ENCODE peak calls at places on chromosomes 2 and 18, in four cellular contexts. E is GM12878, Y is K562, H is HL-60. C is an unnamed sample.

GRCh38 chr2:23698733-23699391 is 228.1 kb downstream of the ATAD2B start:
- DNase-seq in E (no peak), Y (no peak), H (no peak), C (no peak)

GRCh38 chr2:3624059-3624794 is 29.3 kb downstream of the COLEC11 start:
- DNase-seq in E (peak), Y (no peak), H (no peak), C (no peak)

GRCh38 chr2:239959059-239959971 is 65.8 kb downstream of the NDUFA10 start:
- DNase-seq in E (no peak), Y (no peak), H (no peak), C (no peak)

GRCh38 chr2:199901942-199902341 is 9.2 kb upstream of the C2orf69 start:
- DNase-seq in E (no peak), Y (no peak), H (no peak), C (no peak)

GRCh38 chr2:72932045-72932444 is 14.7 kb downstream of the EMX1 start:
- DNase-seq in E (no peak), Y (no peak), H (no peak), C (no peak)

GRCh38 chr2:38444247-38444646 is 67.2 kb upstream of the ATL2 start:
- DNase-seq in E (no peak), Y (no peak), H (no peak), C (no peak)

GRCh38 chr2:120760446-120761135 is 24.9 kb downstream of the GLI2 start:
- DNase-seq in E (no peak), Y (no peak), H (no peak), C (no peak)

GRCh38 chr18:59846814-59847490 is 52.8 kb upstream of the PMAIP1 start:
- DNase-seq in E (peak), Y (no peak), H (no peak), C (peak)

GRCh38 chr18:55250729-55251128 is 291.5 kb upstream of the CCDC68 start:
- DNase-seq in E (no peak), Y (no peak), H (no peak), C (no peak)

GRCh38 chr2:3078684-3079083 is 298.9 kb downstream of the EIPR1 start:
- DNase-seq in E (no peak), Y (no peak), H (no peak), C (no peak)

GRCh38 chr18:28766027-28766426 is 589.1 kb upstream of the CDH2 start:
- DNase-seq in E (no peak), Y (no peak), H (no peak), C (no peak)

GRCh38 chr2:101045330-101045729 is 43.2 kb downstream of the RPL31 start:
- DNase-seq in E (no peak), Y (no peak), H (no peak), C (no peak)

GRCh38 chr2:96549967-96550786 is 13.6 kb downstream of the ARID5A start:
- DNase-seq in E (no peak), Y (peak), H (no peak), C (no peak)

GRCh38 chr2:238259085-238260020 is 19.5 kb upstream of the HES6 start:
- DNase-seq in E (no peak), Y (no peak), H (no peak), C (no peak)

GRCh38 chr2:72981516-72981915 is 64.2 kb downstream of the EMX1 start:
- DNase-seq in E (no peak), Y (no peak), H (no peak), C (no peak)

GRCh38 chr2:176079285-176079830 is 4.4 kb downstream of the EVX2 start:
- DNase-seq in E (no peak), Y (no peak), H (no peak), C (no peak)

GRCh38 chr2:173044686-173045085 is 31.0 kb upstream of the MAP3K20 start:
- DNase-seq in E (no peak), Y (no peak), H (no peak), C (no peak)

GRCh38 chr2:49067971-49068370 is 86.3 kb downstream of the FSHR start:
- DNase-seq in E (no peak), Y (no peak), H (no peak), C (no peak)

GRCh38 chr2:240505946-240506345 is 51.8 kb downstream of the ANKMY1 start:
- DNase-seq in E (no peak), Y (no peak), H (no peak), C (no peak)

GRCh38 chr2:164260506-164260905 is 360.8 kb downstream of the GRB14 start:
- DNase-seq in E (no peak), Y (no peak), H (peak), C (no peak)

GRCh38 chr2:210128961-210129360 is 42.2 kb downstream of the KANSL1L start:
- DNase-seq in E (no peak), Y (no peak), H (no peak), C (no peak)

GRCh38 chr2:120783969-120784372 is 48.3 kb downstream of the GLI2 start:
- DNase-seq in E (no peak), Y (no peak), H (no peak), C (no peak)

GRCh38 chr2:127674241-127675209 is 805 bp downstream of the LIMS2 start:
- DNase-seq in E (no peak), Y (peak), H (no peak), C (peak)

GRCh38 chr2:168244318-168244717 is 3.1 kb downstream of the STK39 start:
- DNase-seq in E (no peak), Y (no peak), H (no peak), C (no peak)

GRCh38 chr2:160214461-160215055 is 14.5 kb upstream of the ITGB6 start:
- DNase-seq in E (no peak), Y (no peak), H (no peak), C (no peak)

GRCh38 chr2:106193491-106193976 is 567 bp downstream of the UXS1 start:
- DNase-seq in E (no peak), Y (peak), H (no peak), C (peak)

GRCh38 chr18:45738660-45739059 is 14.7 kb downstream of the SLC14A1 start:
- DNase-seq in E (no peak), Y (no peak), H (no peak), C (no peak)

GRCh38 chr2:237570776-237571335 is 4.5 kb downstream of the PRLH start:
- DNase-seq in E (no peak), Y (no peak), H (no peak), C (no peak)

GRCh38 chr18:26312196-26312595 is 86.0 kb downstream of the TAF4B start:
- DNase-seq in E (no peak), Y (no peak), H (no peak), C (no peak)

GRCh38 chr2:18719978-18720775 is 130.8 kb upstream of the NT5C1B start:
- DNase-seq in E (no peak), Y (no peak), H (no peak), C (no peak)

GRCh38 chr2:1564506-1564905 is 151.2 kb downstream of the TPO start:
- DNase-seq in E (no peak), Y (no peak), H (no peak), C (no peak)

GRCh38 chr2:58109481-58109880 is 62.9 kb downstream of the VRK2 start:
- DNase-seq in E (no peak), Y (no peak), H (no peak), C (no peak)

GRCh38 chr2:230664128-230664527 is 48.5 kb upstream of the CAB39 start:
- DNase-seq in E (no peak), Y (no peak), H (no peak), C (no peak)

GRCh38 chr2:36441816-36442215 is 86.2 kb downstream of the CRIM1 start:
- DNase-seq in E (no peak), Y (no peak), H (no peak), C (no peak)
- TF ChIP-seq POLR2AphosphoS5 in E (no peak), Y (no peak), H (no peak), C (no peak)

DNA sequence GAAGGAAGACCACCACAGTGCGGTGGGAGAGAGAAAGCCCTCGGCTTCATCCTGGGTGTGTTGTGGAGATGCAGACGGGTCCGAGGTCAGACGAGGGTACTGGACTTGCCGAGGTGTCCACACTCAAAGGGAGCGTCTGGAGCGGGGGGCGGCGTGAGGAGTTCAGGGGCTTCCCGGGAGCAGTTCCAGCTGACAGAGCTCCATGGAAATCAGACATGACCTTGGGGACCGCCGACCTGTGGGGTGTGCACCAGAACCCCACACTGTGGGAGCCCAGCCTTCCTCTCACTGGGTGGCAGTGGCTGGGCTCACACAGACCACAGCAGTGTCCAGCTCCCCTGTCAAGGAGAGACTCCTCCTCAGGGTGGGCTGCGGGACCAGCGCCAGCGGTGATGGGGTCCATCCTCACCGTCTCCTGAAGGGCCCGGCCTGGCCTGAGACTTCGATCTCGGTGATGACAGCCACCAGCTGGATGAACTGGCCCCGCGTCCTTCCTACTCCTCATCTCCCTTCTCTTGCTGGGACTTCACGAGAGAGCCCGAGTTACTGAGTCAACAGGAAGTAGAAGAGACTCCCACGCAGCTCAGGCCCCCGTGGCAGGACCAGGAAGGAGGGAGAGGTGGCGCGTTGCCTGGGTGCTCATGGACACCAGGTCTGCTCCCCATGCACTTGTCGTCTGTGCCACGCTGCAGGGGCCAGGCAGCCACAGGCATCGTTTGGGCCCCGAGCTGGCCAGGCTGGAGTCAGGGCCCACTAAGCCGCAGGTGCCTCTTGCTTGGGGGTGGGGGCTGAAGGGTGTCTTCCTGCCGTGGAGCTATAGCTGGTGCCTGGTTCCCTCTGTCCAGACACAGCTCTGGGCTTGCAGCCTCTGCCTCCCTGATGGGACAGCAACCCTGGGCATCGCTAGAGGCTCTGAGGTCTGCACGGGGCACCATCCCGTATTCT is 101.9 kb upstream of the CTDP1 start:
- DNase-seq in E (no peak), Y (peak), H (peak), C (no peak)
- TF ChIP-seq SPI1 in E (no peak), Y (no peak), H (no peak), C (no peak)

GRCh38 chr2:203535078-203535783 is at the start of gene RAPH1:
- DNase-seq in E (no peak), Y (peak), H (peak), C (peak)
- TF ChIP-seq POLR2AphosphoS5 in E (no peak), Y (peak), H (no peak), C (no peak)

DNA sequence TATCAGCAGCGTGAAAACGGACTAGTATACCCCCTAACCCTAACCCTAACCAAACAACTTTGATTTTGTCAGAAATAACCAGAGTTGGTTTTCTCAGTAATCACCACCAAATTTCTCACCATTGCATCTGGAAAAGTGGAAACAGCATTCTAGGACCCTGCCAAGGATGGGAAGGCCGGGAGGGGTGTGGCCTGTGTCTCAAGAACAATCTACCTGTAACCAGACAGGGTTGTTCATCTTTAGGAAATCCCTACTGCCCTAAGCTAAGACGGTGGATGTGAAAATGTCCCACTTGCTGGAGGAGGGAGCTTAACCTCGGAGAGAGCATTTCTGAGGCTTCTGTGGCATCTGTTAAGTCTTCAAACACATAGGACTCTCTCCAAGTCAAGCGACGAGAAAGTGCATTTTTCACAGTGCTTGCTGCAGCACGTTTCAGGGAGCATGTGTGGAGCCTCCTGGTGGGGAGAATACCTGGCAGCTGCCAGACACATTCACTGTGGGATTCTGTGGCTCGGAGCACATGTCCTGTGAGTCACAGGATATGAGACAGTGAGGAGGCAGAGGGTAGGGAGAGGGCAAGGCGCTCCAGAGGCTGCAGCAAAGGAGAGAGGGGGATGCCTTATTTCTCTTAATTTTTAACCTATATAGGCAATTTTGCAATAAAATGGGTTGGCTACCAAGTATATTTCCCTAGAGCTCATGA is 207.5 kb downstream of the SPP2 start:
- DNase-seq in E (no peak), Y (no peak), H (no peak), C (no peak)
- TF ChIP-seq SPI1 in E (no peak), Y (no peak), H (no peak), C (no peak)

GRCh38 chr2:98794214-98794810 is 63.4 kb upstream of the MGAT4A start:
- DNase-seq in E (no peak), Y (no peak), H (no peak), C (no peak)
- TF ChIP-seq POLR2AphosphoS5 in E (no peak), Y (no peak), H (no peak), C (no peak)

C was measured in GM12891.